ENCODE peak calls at places on chromosomes 6 and 20, in nine cellular contexts. P, S, E, L, G, O, W, M and K are unnamed samples.

GRCh38 chr6:22880686-22881433 is 311.5 kb downstream of the HDGFL1 start:
- DNase-seq in P (peak; percentile 97), S (peak; percentile 99), E (no peak), L (no peak), G (no peak), O (peak; percentile 95), W (peak; percentile 92), M (no peak), K (no peak)

GRCh38 chr6:158797331-158798202 is 21.6 kb downstream of the EZR start:
- DNase-seq in P (peak; percentile 38), S (peak; percentile 73), E (no peak), L (no peak), G (no peak), O (peak; percentile 78), W (no peak), M (no peak), K (no peak)

GRCh38 chr6:148629197-148629909 is 117.5 kb upstream of the UST start:
- DNase-seq in P (peak; percentile 11), S (no peak), E (no peak), L (peak; percentile 48), G (no peak), O (peak; percentile 11), W (no peak), M (no peak), K (peak; percentile 59)

GRCh38 chr6:125471703-125472102 is 169.9 kb upstream of the HDDC2 start:
- DNase-seq in P (no peak), S (no peak), E (no peak), L (no peak), G (no peak), O (peak; percentile 9), W (no peak), M (no peak), K (no peak)

GRCh38 chr6:105235155-105235554 is 55.3 kb upstream of the POPDC3 start:
- DNase-seq in P (no peak), S (no peak), E (no peak), L (no peak), G (no peak), O (no peak), W (no peak), M (no peak), K (no peak)

GRCh38 chr6:33607784-33608161 is 13.3 kb upstream of the ITPR3 start:
- DNase-seq in P (no peak), S (no peak), E (peak; percentile 57), L (peak; percentile 48), G (no peak), O (no peak), W (no peak), M (no peak), K (no peak)

GRCh38 chr6:129353067-129353466 is 356.9 kb downstream of the ARHGAP18 start:
- DNase-seq in P (no peak), S (no peak), E (no peak), L (no peak), G (no peak), O (no peak), W (no peak), M (no peak), K (no peak)

GRCh38 chr6:101015541-101015940 is 134.4 kb upstream of the ASCC3 start:
- DNase-seq in P (no peak), S (no peak), E (no peak), L (no peak), G (no peak), O (no peak), W (no peak), M (no peak), K (no peak)

GRCh38 chr6:24997186-24997585 is 61.4 kb upstream of the RIPOR2 start:
- DNase-seq in P (no peak), S (no peak), E (no peak), L (no peak), G (no peak), O (no peak), W (no peak), M (no peak), K (no peak)

GRCh38 chr6:158708239-158708638 is 58.4 kb downstream of the SYTL3 start:
- DNase-seq in P (no peak), S (peak; percentile 61), E (no peak), L (peak; percentile 66), G (no peak), O (peak; percentile 85), W (no peak), M (no peak), K (no peak)

GRCh38 chr6:69848552-69848951 is 17.8 kb upstream of the COL19A1 start:
- DNase-seq in P (no peak), S (no peak), E (no peak), L (no peak), G (no peak), O (no peak), W (no peak), M (no peak), K (no peak)

GRCh38 chr20:9141070-9141469 is 72.2 kb downstream of the PLCB4 start:
- DNase-seq in P (peak; percentile 9), S (peak; percentile 12), E (no peak), L (no peak), G (no peak), O (no peak), W (no peak), M (no peak), K (no peak)

GRCh38 chr6:25369450-25370086 is 90.4 kb downstream of the CARMIL1 start:
- DNase-seq in P (no peak), S (no peak), E (no peak), L (peak; percentile 67), G (no peak), O (peak; percentile 27), W (no peak), M (no peak), K (peak; percentile 53)

GRCh38 chr6:56246941-56247653 is at the start of gene COL21A1:
- DNase-seq in P (peak; percentile 18), S (no peak), E (no peak), L (peak; percentile 46), G (no peak), O (peak; percentile 45), W (no peak), M (peak; percentile 68), K (no peak)

GRCh38 chr6:148981515-148981914 is 234.7 kb downstream of the UST start:
- DNase-seq in P (peak; percentile 65), S (no peak), E (no peak), L (no peak), G (no peak), O (no peak), W (no peak), M (no peak), K (no peak)

GRCh38 chr20:15253431-15253830 is 916.0 kb upstream of the FLRT3 start:
- DNase-seq in P (no peak), S (no peak), E (no peak), L (no peak), G (no peak), O (no peak), W (no peak), M (no peak), K (no peak)

GRCh38 chr20:675453-676314 is at the start of gene SCRT2:
- DNase-seq in P (peak; percentile 63), S (peak; percentile 60), E (peak; percentile 33), L (peak; percentile 82), G (peak; percentile 62), O (peak; percentile 63), W (peak; percentile 40), M (peak; percentile 95), K (no peak)

GRCh38 chr6:133055527-133055966 is 185.6 kb upstream of the EYA4 start:
- DNase-seq in P (no peak), S (no peak), E (no peak), L (no peak), G (no peak), O (no peak), W (no peak), M (no peak), K (no peak)

GRCh38 chr6:47420394-47421371 is 56.9 kb upstream of the CD2AP start:
- DNase-seq in P (peak; percentile 20), S (peak; percentile 34), E (no peak), L (no peak), G (no peak), O (peak; percentile 45), W (peak; percentile 19), M (no peak), K (no peak)

GRCh38 chr6:79137671-79138070 is 59.6 kb upstream of the PHIP start:
- DNase-seq in P (no peak), S (peak; percentile 42), E (no peak), L (no peak), G (no peak), O (no peak), W (no peak), M (no peak), K (no peak)

GRCh38 chr20:62277253-62277652 is 25.5 kb upstream of the ADRM1 start:
- DNase-seq in P (no peak), S (no peak), E (no peak), L (no peak), G (no peak), O (no peak), W (no peak), M (no peak), K (no peak)

GRCh38 chr20:47455133-47456040 is 46.3 kb upstream of the NCOA3 start:
- DNase-seq in P (no peak), S (peak; percentile 78), E (no peak), L (no peak), G (no peak), O (peak; percentile 24), W (no peak), M (no peak), K (no peak)

GRCh38 chr6:15365273-15365687 is 119.4 kb downstream of the JARID2 start:
- DNase-seq in P (peak; percentile 17), S (peak; percentile 64), E (peak; percentile 43), L (peak; percentile 78), G (peak; percentile 64), O (peak; percentile 82), W (peak; percentile 61), M (peak; percentile 67), K (peak; percentile 76)

GRCh38 chr6:92485487-92485886 is 933.9 kb downstream of the EPHA7 start:
- DNase-seq in P (no peak), S (no peak), E (no peak), L (no peak), G (no peak), O (no peak), W (no peak), M (no peak), K (no peak)

GRCh38 chr6:122361314-122361979 is 38.0 kb upstream of the HSF2 start:
- DNase-seq in P (no peak), S (no peak), E (no peak), L (no peak), G (no peak), O (no peak), W (no peak), M (no peak), K (no peak)

GRCh38 chr6:42128460-42129359 is 13.7 kb downstream of the C6orf132 start:
- DNase-seq in P (no peak), S (peak; percentile 30), E (no peak), L (no peak), G (no peak), O (peak; percentile 15), W (no peak), M (no peak), K (no peak)

GRCh38 chr6:134797400-134798113 is 152.3 kb downstream of the ALDH8A1 start:
- DNase-seq in P (no peak), S (peak; percentile 77), E (no peak), L (no peak), G (no peak), O (no peak), W (no peak), M (no peak), K (no peak)